ENCODE peak calls at places on chromosomes 11 and 22, in four cellular contexts. C is T-helper 9 cell, Y is NCI-H2029, E is ovary. X is an unnamed sample.

GRCh38 chr22:50031189-50032091 is 18.9 kb upstream of the IL17REL start:
- DNase-seq in E (no peak), Y (no peak), C (no peak), X (no peak)

GRCh38 chr11:12122083-12122482 is 11.7 kb downstream of the MICAL2 start:
- DNase-seq in Y (peak; percentile 9), C (no peak), E (no peak), X (no peak)

GRCh38 chr11:72144807-72145565 is 9.5 kb downstream of the FOLR3 start:
- DNase-seq in Y (no peak), E (no peak), C (no peak), X (no peak)

GRCh38 chr22:22397875-22398524 is 110.5 kb downstream of the ZNF280B start:
- DNase-seq in Y (no peak), C (no peak), E (no peak), X (no peak)

GRCh38 chr22:31160328-31160978 is 471 bp downstream of the RNF185 start:
- DNase-seq in E (no peak), Y (no peak), C (no peak), X (no peak)

GRCh38 chr11:115645631-115646271 is 141.5 kb upstream of the CADM1 start:
- DNase-seq in E (no peak), C (no peak), Y (no peak), X (peak; percentile 30)

GRCh38 chr11:128931661-128932060 is 11.0 kb downstream of the TP53AIP1 start:
- DNase-seq in Y (no peak), E (no peak), C (no peak), X (no peak)

GRCh38 chr11:69394902-69395690 is 86.4 kb upstream of the LINC01488 start:
- DNase-seq in E (no peak), Y (no peak), C (no peak), X (no peak)

GRCh38 chr11:44445500-44446340 is 119.7 kb upstream of the CD82 start:
- DNase-seq in C (no peak), E (no peak), Y (no peak), X (no peak)

GRCh38 chr11:128687321-128687720 is 6.6 kb upstream of the FLI1 start:
- DNase-seq in E (no peak), C (no peak), Y (no peak), X (no peak)

GRCh38 chr11:66739983-66740382 is 11.0 kb upstream of the SPTBN2 start:
- DNase-seq in E (no peak), Y (no peak), C (no peak), X (no peak)

GRCh38 chr22:29143848-29144785 is 61.6 kb upstream of the EMID1 start:
- DNase-seq in E (no peak), Y (peak; percentile 61), C (no peak), X (no peak)

GRCh38 chr22:36286096-36286957 is 33.4 kb downstream of the APOL1 start:
- DNase-seq in E (peak; percentile 78), C (peak; percentile 61), Y (peak; percentile 39), X (peak; percentile 67)

GRCh38 chr11:42410251-42410956 is 901.4 kb upstream of the API5 start:
- DNase-seq in E (no peak), C (no peak), Y (no peak), X (no peak)

GRCh38 chr22:37176464-37177061 is 11.5 kb downstream of the C1QTNF6 start:
- DNase-seq in C (no peak), Y (no peak), E (peak; percentile 74), X (no peak)

GRCh38 chr22:17113600-17113999 is 7.6 kb downstream of the TMEM121B start:
- DNase-seq in Y (no peak), E (no peak), C (no peak), X (no peak)

GRCh38 chr22:44024288-44024908 is at the start of gene PARVB:
- DNase-seq in E (peak; percentile 29), Y (no peak), C (no peak), X (peak; percentile 17)

GRCh38 chr11:83521647-83522596 is 235.8 kb upstream of the CCDC90B start:
- DNase-seq in E (no peak), Y (no peak), C (no peak), X (no peak)

GRCh38 chr11:68014157-68014965 is 4.2 kb downstream of the ALDH3B1 start:
- DNase-seq in E (peak; percentile 69), Y (peak; percentile 62), C (no peak), X (no peak)